ENCODE peak calls at places on chromosomes 1 and 21, in four cellular contexts. G, Y, P and A are unnamed samples. For H3K36me3, the result is how much of the 10 kb centered on the place peaks cover.

GRCh38 chr1:94329276-94329675 is 88.9 kb upstream of the ABCD3 start:
- DNase-seq in Y (no peak), P (no peak), G (no peak), A (no peak)

GRCh38 chr1:12140016-12140415 is 26.8 kb upstream of the TNFRSF1B start:
- DNase-seq in Y (no peak), P (no peak), G (no peak), A (no peak)

GRCh38 chr1:923131-923990 is at the start of gene SAMD11:
- DNase-seq in Y (peak), P (peak), G (peak), A (peak)

GRCh38 chr21:45306453-45306831 is 18.7 kb upstream of the POFUT2 start:
- DNase-seq in Y (peak), G (no peak), P (no peak), A (no peak)

GRCh38 chr1:94701796-94702439 is 118.2 kb upstream of the SLC44A3 start:
- DNase-seq in Y (no peak), P (no peak), G (no peak), A (no peak)

GRCh38 chr1:21668232-21669032 is 725 bp downstream of the RAP1GAP start:
- DNase-seq in P (no peak), Y (peak), G (no peak), A (no peak)

GRCh38 chr1:236997882-236998281 is 6.4 kb downstream of the MT1HL1 start:
- DNase-seq in Y (peak), G (no peak), P (no peak), A (no peak)

GRCh38 chr1:86703696-86704455 is 500 bp upstream of the SH3GLB1 start:
- DNase-seq in P (peak), Y (no peak), G (peak), A (no peak)

GRCh38 chr1:222392571-222392970 is 155.3 kb downstream of the HHIPL2 start:
- DNase-seq in P (no peak), G (peak), Y (no peak), A (no peak)

GRCh38 chr1:109627692-109628399 is 8.2 kb downstream of the AMPD2 start:
- DNase-seq in G (no peak), Y (peak), P (peak), A (no peak)

GRCh38 chr1:181906631-181907030 is 154.9 kb downstream of the ZNF648 start:
- DNase-seq in G (no peak), P (no peak), Y (no peak), A (no peak)

GRCh38 chr1:219518906-219519248 is 94.0 kb downstream of the ZC3H11B start:
- DNase-seq in Y (no peak), P (no peak), G (no peak), A (no peak)

GRCh38 chr1:237457573-237457972 is 415.6 kb downstream of the RYR2 start:
- DNase-seq in P (no peak), Y (no peak), G (no peak), A (no peak)

GRCh38 chr1:16905112-16905855 is 9.5 kb downstream of the RNU1-2 start:
- DNase-seq in Y (no peak), G (peak), P (no peak), A (peak)

GRCh38 chr1:2213576-2214505 is 14.3 kb upstream of the SKI start:
- DNase-seq in P (peak), Y (peak), G (peak), A (no peak)

GRCh38 chr1:52157582-52157981 is 15.7 kb downstream of the ZFYVE9 start:
- DNase-seq in G (peak), Y (no peak), P (no peak), A (no peak)

GRCh38 chr21:36402339-36402738 is 17.1 kb downstream of the CHAF1B start:
- DNase-seq in G (no peak), P (no peak), Y (no peak), A (no peak)

GRCh38 chr1:233006582-233006981 is 56.2 kb downstream of the NTPCR start:
- DNase-seq in Y (no peak), G (no peak), P (no peak), A (no peak)

GRCh38 chr1:180173952-180174351 is 19.3 kb downstream of the QSOX1 start:
- DNase-seq in Y (no peak), P (peak), G (peak), A (no peak)

GRCh38 chr1:83860506-83861221 is 138.3 kb downstream of the TTLL7 start:
- DNase-seq in P (peak), G (peak), Y (peak), A (peak)

GRCh38 chr1:41738475-41738874 is 180.2 kb downstream of the HIVEP3 start:
- DNase-seq in G (peak), P (no peak), Y (no peak), A (no peak)

GRCh38 chr1:6447016-6447817 is 18.8 kb downstream of the TNFRSF25 start:
- DNase-seq in Y (peak), G (no peak), P (no peak), A (no peak)

GRCh38 chr21:34944015-34944755 is 104.9 kb downstream of the RUNX1 start:
- DNase-seq in G (no peak), P (no peak), Y (no peak), A (no peak)

GRCh38 chr1:14182801-14183200 is 415.7 kb upstream of the KAZN start:
- DNase-seq in Y (no peak), P (no peak), G (no peak), A (no peak)

GRCh38 chr1:208141793-208142192 is 102.4 kb downstream of the PLXNA2 start:
- DNase-seq in Y (no peak), G (no peak), P (no peak), A (no peak)

GRCh38 chr1:111952258-111952657 is 37.2 kb downstream of the KCND3 start:
- DNase-seq in P (no peak), Y (no peak), G (no peak), A (no peak)

GRCh38 chr1:20124451-20125057 is 5.2 kb upstream of the PLA2G2D start:
- DNase-seq in Y (no peak), G (peak), P (peak), A (peak)

GRCh38 chr1:198253668-198254067 is 96.9 kb downstream of the NEK7 start:
- DNase-seq in G (peak), P (no peak), Y (no peak), A (peak)

GRCh38 chr1:2543543-2544092 is 12.6 kb upstream of the TNFRSF14 start:
- DNase-seq in P (no peak), Y (peak), G (peak), A (no peak)

GRCh38 chr1:198849108-198849507 is 210.3 kb downstream of the PTPRC start:
- DNase-seq in G (no peak), Y (no peak), P (no peak), A (no peak)

GRCh38 chr1:22542886-22543285 is 20.4 kb upstream of the EPHA8 start:
- DNase-seq in G (no peak), P (no peak), Y (no peak), A (no peak)

GRCh38 chr1:63602629-63603028 is 9.4 kb downstream of the PGM1 start:
- DNase-seq in P (no peak), Y (no peak), G (no peak), A (no peak)

GRCh38 chr1:188243456-188243855 is 1414.7 kb downstream of the PLA2G4A start:
- DNase-seq in G (no peak), Y (no peak), P (no peak), A (no peak)

GRCh38 chr1:59146651-59147358 is 150.1 kb upstream of the FGGY start:
- DNase-seq in G (peak), P (peak), Y (peak), A (peak)

GRCh38 chr1:87684194-87684593 is 355.5 kb downstream of the LMO4 start:
- DNase-seq in Y (peak), P (no peak), G (peak), A (no peak)

GRCh38 chr1:55309053-55309452 is 93.9 kb upstream of the USP24 start:
- DNase-seq in Y (no peak), G (peak), P (no peak), A (no peak)

GRCh38 chr1:226813671-226814591 is 56.5 kb upstream of the PSEN2 start:
- DNase-seq in Y (no peak), P (no peak), G (no peak), A (no peak)

GRCh38 chr21:38386967-38387366 is 111.3 kb downstream of the ERG start:
- DNase-seq in P (no peak), Y (no peak), G (peak), A (no peak)

DNA sequence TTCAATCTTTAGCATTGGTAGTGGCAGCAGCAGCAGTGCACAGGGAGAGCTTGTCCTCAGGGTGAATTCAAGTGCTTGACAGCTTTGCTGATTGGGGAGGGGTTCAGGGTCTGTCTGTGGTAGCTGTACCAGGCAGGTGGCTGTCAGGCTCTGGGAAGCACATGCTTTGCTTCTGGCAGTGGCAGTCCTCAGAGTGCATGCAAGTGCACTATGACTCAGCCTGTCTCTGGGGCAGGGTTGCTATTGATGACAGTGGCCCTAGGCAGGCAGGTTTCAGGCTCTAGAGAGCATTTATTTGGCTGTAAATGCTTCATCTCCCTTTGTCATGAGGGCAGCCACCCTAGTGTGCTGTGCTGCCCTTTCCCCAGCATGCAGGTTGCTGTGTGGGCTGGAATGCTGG is 251.9 kb upstream of the LRRC7 start:
- DNase-seq in P (no peak), Y (no peak), G (no peak), A (no peak)
- H3K4me3 ChIP-seq in P (no peak), Y (no peak), G (no peak), A (no peak)

DNA sequence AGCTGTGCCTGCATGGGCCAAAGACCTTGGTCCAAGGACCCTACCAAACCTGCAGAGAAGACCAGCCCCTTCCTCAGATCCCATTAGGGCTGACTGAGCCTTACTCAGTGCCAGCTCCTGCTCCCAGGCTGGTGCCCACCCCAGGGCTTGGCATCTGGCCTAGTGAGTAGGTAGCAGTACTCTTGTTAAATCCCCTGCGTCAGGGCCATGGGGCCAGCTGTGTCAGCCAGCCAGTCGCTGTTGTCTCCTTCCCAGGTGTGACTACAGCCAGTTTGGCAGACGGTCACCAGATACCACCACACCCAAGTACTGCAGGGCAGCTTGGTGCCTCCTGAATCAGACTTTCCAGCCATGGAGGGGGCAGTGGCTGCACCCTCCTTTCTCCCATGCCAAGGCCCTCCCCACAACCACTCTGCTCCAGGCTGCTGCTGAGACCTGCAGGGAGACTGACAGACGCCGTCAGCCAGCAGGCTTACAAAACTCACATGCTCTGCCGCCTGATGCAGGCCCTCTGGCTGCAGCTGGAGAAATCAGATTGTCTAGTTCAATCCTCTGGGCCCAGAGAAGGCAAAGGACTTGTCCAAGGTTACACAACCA is 3.0 kb downstream of the TENT5B start:
- DNase-seq in G (no peak), Y (no peak), P (no peak), A (no peak)
- TF ChIP-seq CTCF in G (no peak), Y (no peak), P (no peak), A (no peak)

GRCh38 chr1:246761386-246761785 is 37.2 kb downstream of the SCCPDH start:
- DNase-seq in P (no peak), Y (no peak), G (peak), A (no peak)
- H3K36me3 ChIP-seq in P (under half), Y (under half), G (under half), A (under half)

DNA sequence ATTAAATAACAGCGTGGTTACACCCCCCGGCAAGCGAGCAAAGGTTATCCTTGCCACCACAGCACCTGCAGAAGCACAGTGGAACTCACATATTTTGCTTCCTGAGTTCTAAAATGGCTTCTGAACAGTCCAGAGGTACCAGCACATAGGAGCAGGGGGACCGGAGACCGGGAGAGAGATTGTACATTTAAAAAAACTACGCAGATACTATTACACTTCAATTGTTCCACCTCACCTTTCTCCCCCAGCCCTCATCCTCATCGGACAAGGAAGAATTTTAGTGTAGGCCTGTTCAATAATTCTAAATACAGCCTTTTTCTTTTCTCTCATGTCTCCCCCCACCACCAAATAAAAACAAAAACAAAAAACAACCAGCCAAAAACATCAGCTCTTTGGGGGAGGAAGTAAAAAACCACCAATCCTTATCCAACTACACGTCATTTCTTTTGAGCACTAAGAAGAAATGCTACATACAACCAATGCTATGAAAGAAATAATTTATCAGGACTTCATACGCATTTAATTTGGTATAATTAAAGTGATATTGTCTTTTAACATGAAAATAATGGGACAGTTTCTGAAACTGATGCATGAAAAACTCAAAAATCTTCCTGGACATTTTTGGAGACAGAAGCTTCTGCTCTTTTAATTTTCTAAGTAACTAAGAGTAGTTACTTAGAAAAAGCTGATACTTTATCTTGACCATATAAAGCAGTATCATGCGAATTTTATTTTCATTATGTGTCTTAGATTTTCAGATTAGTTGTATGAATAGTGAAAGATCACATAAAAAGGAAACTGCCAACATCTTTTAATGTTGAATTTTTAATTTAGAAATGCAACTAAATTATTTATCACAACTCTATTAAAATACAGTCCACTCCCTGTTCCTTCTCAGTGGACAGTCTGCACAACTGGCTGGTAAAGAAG is 9.1 kb downstream of the CDKN2C start:
- DNase-seq in Y (no peak), G (no peak), P (no peak), A (no peak)
- H3K4me3 ChIP-seq in Y (peak), G (peak), P (peak), A (peak)

GRCh38 chr1:156815307-156815826 is 1.3 kb downstream of the SH2D2A start:
- DNase-seq in G (peak), P (peak), Y (no peak), A (no peak)
- TF ChIP-seq CTCF in G (no peak), P (no peak), Y (no peak), A (no peak)